ENCODE peak calls at places on chromosomes 6 and 20, in eight cellular contexts. C is stimulated activated CD8-positive, alpha-beta memory T cell treated with anti-CD3 and anti-CD28 coated beads, Interleukin-15, amount 100 ng/mL, for 4 hours; Z is cardiac muscle cell; J is activated T-helper 1 cell treated with anti-CD3 and anti-CD28 coated beads, Interleukin-12 subunit alpha, Interleukin-12 subunit beta, Interleukin-2, Interleukin-4 antibody, amounts not matched to agents 30 ng/mL and 10 ng/mL and 1 ng/mL, durations not matched to agents 14 hours and 24 hours and 36 hours; K is stimulated activated naive B cell treated with anti-CD40 and anti-IgM and Interleukin-4, amounts not matched to agents 10 μg/mL and 1 μg/mL and 100 μg/mL, for 72 hours; S is activated CD4-positive, CD25-positive, alpha-beta regulatory T cell treated with anti-CD3 and anti-CD28 coated beads, Interleukin-2, amount 50 U/mL, for 72 hours; F is small intestine; R is activated CD8-positive, alpha-beta memory T cell treated with anti-CD3 and anti-CD28 coated beads, Interleukin-2, amount 50 U/mL, for 48 hours. I is an unnamed sample.

GRCh38 chr20:32018269-32019155 is 8.3 kb downstream of the CCM2L start:
- DNase-seq in C (no peak), Z (no peak), J (peak), K (peak), S (peak), F (peak), R (peak), I (peak)

GRCh38 chr20:50526403-50526989 is 16.3 kb downstream of the PTPN1 start:
- DNase-seq in C (no peak), Z (no peak), J (no peak), K (no peak), S (no peak), F (peak), R (no peak), I (no peak)

GRCh38 chr6:44010411-44011349 is 116.6 kb downstream of the MRPL14 start:
- DNase-seq in C (no peak), Z (peak), J (no peak), K (no peak), S (no peak), F (no peak), R (peak), I (no peak)

GRCh38 chr6:44395501-44395900 is 8.0 kb downstream of the CDC5L start:
- DNase-seq in C (no peak), Z (no peak), J (no peak), K (no peak), S (no peak), F (no peak), R (no peak), I (no peak)

GRCh38 chr20:56328861-56329260 is 29.9 kb upstream of the FAM210B start:
- DNase-seq in C (no peak), Z (peak), J (no peak), K (no peak), S (no peak), F (no peak), R (no peak), I (peak)

GRCh38 chr20:32162367-32162766 is 45.2 kb downstream of the PLAGL2 start:
- DNase-seq in C (no peak), Z (no peak), J (no peak), K (no peak), S (no peak), F (no peak), R (no peak), I (no peak)

GRCh38 chr20:33299111-33299603 is 16.1 kb downstream of the BPIFB1 start:
- DNase-seq in C (peak), Z (peak), J (peak), K (peak), S (peak), F (peak), R (peak), I (peak)

GRCh38 chr6:14610141-14610540 is 492.6 kb downstream of the CD83 start:
- DNase-seq in C (no peak), Z (no peak), J (no peak), K (no peak), S (no peak), F (no peak), R (no peak), I (no peak)

GRCh38 chr6:165774903-165775608 is 112.0 kb upstream of the PDE10A start:
- DNase-seq in C (no peak), Z (peak), J (no peak), K (no peak), S (no peak), F (peak), R (no peak), I (peak)

GRCh38 chr20:22586645-22587310 is 2.4 kb upstream of the FOXA2 start:
- DNase-seq in C (no peak), Z (peak), J (no peak), K (no peak), S (no peak), F (peak), R (peak), I (peak)

GRCh38 chr6:77026341-77026740 is 436.9 kb downstream of the HTR1B start:
- DNase-seq in C (no peak), Z (no peak), J (no peak), K (no peak), S (no peak), F (no peak), R (no peak), I (no peak)